ENCODE peak calls at places on chromosome 7, in seven cellular contexts. W is esophagus muscularis mucosa, T is A549, Y is trophoblast cell, X is endodermal cell, C is tibial artery, D is uterus. B is an unnamed sample. For H3K9me3, the result is how much of the 10 kb centered on the place peaks cover.

GRCh38 chr7:82678716-82679115 is 235.1 kb upstream of the CACNA2D1 start:
- DNase-seq in Y (no peak), T (no peak), X (no peak), C (no peak), W (no peak), D (no peak), B (no peak)

GRCh38 chr7:102146122-102146521 is 140.5 kb upstream of the SH2B2 start:
- DNase-seq in D (no peak), X (no peak), C (no peak), T (no peak), W (no peak), Y (no peak), B (no peak)

GRCh38 chr7:123935436-123936381 is 10.7 kb downstream of the SPAM1 start:
- DNase-seq in Y (peak), X (no peak), W (no peak), C (no peak), T (no peak), D (no peak), B (no peak)

GRCh38 chr7:3559178-3559765 is 258.2 kb downstream of the SDK1 start:
- DNase-seq in D (no peak), T (peak), Y (peak), C (no peak), W (no peak), X (no peak), B (no peak)

GRCh38 chr7:98784216-98784785 is 85.5 kb downstream of the TMEM130 start:
- DNase-seq in X (no peak), T (no peak), Y (peak), W (no peak), C (no peak), D (no peak), B (no peak)

GRCh38 chr7:4820405-4820967 is 41.3 kb downstream of the PAPOLB start:
- DNase-seq in D (no peak), W (no peak), T (no peak), X (no peak), Y (no peak), C (no peak), B (no peak)

GRCh38 chr7:33885290-33886005 is 19.9 kb upstream of the BMPER start:
- DNase-seq in D (no peak), C (no peak), X (peak), T (no peak), Y (no peak), W (peak), B (no peak)

GRCh38 chr7:55069271-55069792 is 50.5 kb downstream of the EGFR start:
- DNase-seq in T (no peak), X (no peak), Y (no peak), D (no peak), C (no peak), W (no peak), B (no peak)

GRCh38 chr7:104767826-104768536 is 246.0 kb upstream of the KMT2E start:
- DNase-seq in Y (no peak), T (no peak), X (peak), C (no peak), D (no peak), W (no peak), B (no peak)

GRCh38 chr7:38215734-38216670 is 38.0 kb downstream of the STARD3NL start:
- DNase-seq in W (peak), T (peak), X (peak), D (peak), C (peak), Y (peak), B (peak)

GRCh38 chr7:69105092-69105491 is 493.2 kb upstream of the AUTS2 start:
- DNase-seq in C (no peak), X (peak), Y (peak), T (no peak), W (no peak), D (no peak), B (no peak)

GRCh38 chr7:127252736-127253288 is at the start of gene GRM8:
- DNase-seq in W (no peak), Y (peak), D (peak), C (peak), T (peak), X (peak), B (peak)

GRCh38 chr7:117190746-117191435 is 132.0 kb downstream of the WNT2 start:
- DNase-seq in Y (no peak), X (no peak), D (no peak), C (no peak), T (no peak), W (no peak), B (no peak)

GRCh38 chr7:36794689-36795088 is 70.4 kb upstream of the AOAH start:
- DNase-seq in T (no peak), Y (no peak), D (no peak), X (peak), W (peak), C (no peak), B (no peak)

GRCh38 chr7:94295805-94296204 is 98.9 kb upstream of the COL1A2 start:
- DNase-seq in W (no peak), C (no peak), T (peak), Y (peak), X (no peak), D (peak), B (no peak)

GRCh38 chr7:102331536-102332275 is 24.5 kb downstream of the SPDYE6 start:
- DNase-seq in W (no peak), Y (peak), T (no peak), X (peak), D (no peak), C (peak), B (no peak)

GRCh38 chr7:47428780-47429472 is 153.0 kb downstream of the TNS3 start:
- DNase-seq in W (no peak), X (no peak), C (peak), Y (no peak), T (no peak), D (no peak), B (no peak)

GRCh38 chr7:38660427-38661099 is 29.4 kb upstream of the AMPH start:
- DNase-seq in Y (peak), D (no peak), T (peak), W (no peak), C (no peak), X (peak), B (peak)

GRCh38 chr7:7731732-7732131 is 13.3 kb upstream of the RPA3 start:
- DNase-seq in C (no peak), X (no peak), W (no peak), T (no peak), Y (no peak), D (no peak), B (no peak)

GRCh38 chr7:117098457-117098856 is 145.2 kb downstream of the ST7 start:
- DNase-seq in Y (peak), W (no peak), D (no peak), T (no peak), X (no peak), C (no peak), B (no peak)

GRCh38 chr7:10789170-10789569 is 184.5 kb upstream of the PHF14 start:
- DNase-seq in X (no peak), D (no peak), W (no peak), Y (no peak), T (peak), C (no peak), B (no peak)

GRCh38 chr7:142088022-142088714 is 23.4 kb upstream of the MGAM2 start:
- DNase-seq in T (no peak), D (no peak), X (no peak), C (no peak), Y (no peak), W (no peak), B (no peak)

GRCh38 chr7:40232242-40232929 is 97.6 kb downstream of the SUGCT start:
- DNase-seq in T (peak), Y (peak), C (no peak), X (no peak), W (no peak), D (peak), B (no peak)

GRCh38 chr7:55440040-55440690 is 75.0 kb downstream of the LANCL2 start:
- DNase-seq in C (no peak), Y (no peak), X (no peak), T (no peak), D (no peak), W (no peak), B (no peak)

GRCh38 chr7:30238721-30239441 is 45.5 kb upstream of the ZNRF2 start:
- DNase-seq in T (peak), D (no peak), W (peak), Y (no peak), C (no peak), X (no peak), B (no peak)

GRCh38 chr7:21013765-21014502 is 227.2 kb upstream of the SP8 start:
- DNase-seq in T (no peak), X (no peak), Y (no peak), W (no peak), D (no peak), C (no peak), B (no peak)

GRCh38 chr7:157977306-157977705 is 610.3 kb downstream of the PTPRN2 start:
- DNase-seq in D (no peak), W (no peak), X (no peak), C (peak), Y (no peak), T (no peak), B (no peak)
- H3K9me3 ChIP-seq in D (under half), W (under half), X (half or more), C (under half), Y (under half), T (under half), B (under half)

DNA sequence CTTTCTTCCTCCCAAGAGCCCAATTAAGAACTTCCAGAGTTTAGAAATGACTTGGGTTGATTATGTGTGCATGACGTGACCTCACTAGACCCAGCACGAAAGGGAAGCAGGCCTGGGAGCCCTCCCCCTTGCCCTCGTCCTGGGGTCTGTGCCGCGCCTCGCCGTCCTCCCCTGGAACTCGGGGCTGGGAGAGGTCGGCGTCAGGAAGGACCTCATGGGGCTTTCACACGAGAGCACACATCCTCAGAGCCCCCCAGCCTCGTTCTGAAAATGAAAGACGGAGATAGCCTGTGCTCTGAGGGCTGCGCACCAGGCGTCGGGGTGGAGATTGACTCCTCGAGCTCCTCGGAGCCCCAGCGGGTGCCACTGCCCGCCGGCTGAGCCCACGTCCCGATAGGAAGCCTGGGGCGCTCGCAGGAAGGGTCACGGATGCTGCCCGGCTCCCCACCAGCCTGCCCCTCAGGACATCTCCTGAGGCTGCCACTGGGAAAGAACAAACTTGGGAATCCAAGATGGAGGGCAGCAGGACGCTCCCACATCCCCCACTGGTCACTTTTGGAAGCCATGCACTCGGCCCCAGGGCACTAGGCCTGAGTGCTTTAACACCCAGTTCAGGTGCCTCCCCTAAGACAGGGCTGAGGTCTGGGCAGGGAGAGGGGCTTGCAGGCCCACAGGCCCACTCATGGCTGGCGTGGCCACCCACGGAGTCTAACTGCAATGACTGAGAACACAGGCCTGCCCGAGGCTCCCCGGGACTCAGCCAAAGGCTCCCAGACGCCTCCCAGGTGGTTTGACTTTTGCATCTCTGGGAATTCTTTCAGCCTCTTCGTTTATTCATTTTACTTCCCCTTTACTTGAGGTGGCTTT is 37.6 kb downstream of the PTPRN2 start:
- DNase-seq in C (no peak), D (no peak), T (no peak), Y (no peak), W (no peak), X (no peak), B (no peak)
- H3K9me3 ChIP-seq in C (under half), D (under half), T (under half), Y (under half), W (under half), X (under half), B (under half)

GRCh38 chr7:151459726-151460473 is 20.0 kb upstream of the CRYGN start:
- DNase-seq in Y (peak), X (peak), D (peak), T (peak), W (peak), C (peak), B (no peak)

GRCh38 chr7:151461096-151461941 is 21.4 kb upstream of the CRYGN start:
- DNase-seq in C (no peak), X (peak), W (no peak), D (no peak), T (no peak), Y (no peak), B (no peak)

GRCh38 chr7:151462306-151462779 is 22.4 kb upstream of the CRYGN start:
- DNase-seq in C (no peak), X (peak), T (no peak), D (no peak), Y (no peak), W (no peak), B (no peak)

GRCh38 chr7:151461942-151462230 is 21.9 kb upstream of the CRYGN start:
- DNase-seq in W (no peak), T (no peak), Y (no peak), C (no peak), D (no peak), X (peak), B (no peak)

GRCh38 chr7:151460474-151460855 is 20.5 kb upstream of the CRYGN start:
- DNase-seq in X (peak), C (peak), D (peak), Y (no peak), W (no peak), T (no peak), B (no peak)
- H3K9me3 ChIP-seq in X (under half), C (under half), D (under half), Y (under half), W (under half), T (under half), B (under half)

DNA sequence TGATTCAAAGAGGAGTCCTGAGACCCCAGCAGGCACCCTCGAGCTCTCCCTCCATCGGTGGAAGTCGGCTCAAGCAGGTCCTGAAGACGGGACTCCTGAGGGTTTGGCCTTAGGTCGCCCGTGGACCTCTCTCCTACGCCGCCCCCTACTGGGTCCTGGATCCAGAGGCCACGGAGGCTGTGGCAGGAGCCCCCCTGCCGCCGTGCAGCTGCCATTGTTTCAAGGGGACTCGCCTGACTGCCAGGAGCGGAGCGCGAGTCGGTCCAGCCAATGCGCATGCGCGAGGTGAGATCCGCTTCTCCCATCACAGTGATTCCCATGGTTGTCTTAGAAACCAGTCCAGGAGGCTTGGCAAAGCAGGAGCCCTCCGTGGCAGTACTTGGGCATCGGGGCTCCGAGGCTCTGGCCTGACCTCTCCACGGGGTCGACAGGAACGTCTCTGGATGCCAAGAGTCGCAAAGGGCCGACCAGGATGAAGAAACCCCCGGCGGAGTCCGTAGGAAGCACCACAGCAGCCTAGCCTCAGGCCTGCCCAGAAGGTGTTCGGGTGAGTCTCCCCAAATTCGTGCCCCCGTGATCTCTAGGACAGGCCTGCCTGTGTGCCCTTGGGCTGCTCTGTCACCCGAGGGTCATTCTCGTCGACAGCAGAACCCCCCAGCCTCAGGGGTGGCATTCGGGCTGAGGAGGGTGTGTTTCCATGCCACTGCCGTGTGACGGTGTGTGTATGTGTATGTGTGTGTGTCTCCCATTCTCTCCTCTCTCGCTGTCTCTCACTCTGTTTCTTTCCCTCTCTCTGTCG is 322.3 kb downstream of the ZNF716 start:
- DNase-seq in D (no peak), C (no peak), Y (no peak), X (no peak), T (no peak), W (no peak), B (no peak)
- H3K9me3 ChIP-seq in D (under half), C (under half), Y (half or more), X (under half), T (under half), W (under half), B (under half)

GRCh38 chr7:120991133-120991532 is 2.6 kb downstream of the CPED1 start:
- DNase-seq in T (no peak), X (no peak), C (no peak), Y (no peak), D (no peak), W (no peak), B (no peak)
- H3K9me3 ChIP-seq in T (under half), X (under half), C (under half), Y (under half), D (under half), W (under half), B (under half)

DNA sequence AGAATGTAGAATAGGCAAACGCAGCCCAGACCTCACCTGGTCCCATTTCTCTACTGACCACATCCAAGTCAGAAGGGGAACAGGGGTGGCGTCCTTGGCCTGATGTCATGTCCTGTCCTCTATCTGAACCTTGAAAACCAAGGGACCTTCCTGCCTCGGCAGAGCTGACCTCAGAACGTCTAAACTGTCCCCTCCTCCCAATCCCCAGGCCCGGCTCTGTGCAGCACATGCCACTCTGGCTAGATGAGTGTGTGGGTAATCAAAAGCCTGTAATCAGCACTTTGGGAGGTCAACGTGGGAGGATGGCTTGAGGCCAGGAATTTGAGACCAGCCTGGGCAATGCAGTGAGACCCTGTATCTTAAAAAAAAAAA is 46.5 kb upstream of the ZNF479 start:
- DNase-seq in T (no peak), X (no peak), Y (no peak), D (no peak), C (no peak), W (no peak), B (no peak)
- H3K9me3 ChIP-seq in T (under half), X (half or more), Y (half or more), D (under half), C (under half), W (under half), B (under half)

B was measured in CD4-positive, alpha-beta memory T cell.